ENCODE peak calls at places on chromosomes 4 and X, in five cellular contexts. L is testis, I is NCI-H187 treated with DMSO at 0.1 percent for 48 hours, R is Peyer's patch, Y is GM10248. H is an unnamed sample.

GRCh38 chr4:121370729-121371325 is 10.0 kb downstream of the QRFPR start:
- DNase-seq in L (peak; percentile 72), R (no peak), I (no peak), Y (peak; percentile 32), H (peak; percentile 44)

GRCh38 chr4:153004106-153004881 is 68.2 kb downstream of the FHDC1 start:
- DNase-seq in R (no peak), L (no peak), I (no peak), Y (no peak), H (no peak)

GRCh38 chrX:82816001-82816400 is 692.1 kb upstream of the POU3F4 start:
- DNase-seq in R (no peak), I (no peak), L (no peak), Y (no peak), H (no peak)

GRCh38 chr4:179709961-179710624 is 2267.9 kb upstream of the AGA start:
- DNase-seq in R (no peak), L (no peak), I (no peak), Y (no peak), H (no peak)

GRCh38 chrX:8424941-8425340 is 39.7 kb upstream of the VCX3B start:
- DNase-seq in Y (no peak), I (no peak), R (no peak), L (no peak), H (no peak)

GRCh38 chrX:20361890-20362262 is 95.2 kb upstream of the RPS6KA3 start:
- DNase-seq in L (no peak), I (no peak), R (no peak), Y (no peak), H (peak; percentile 37)

GRCh38 chr4:113122066-113122465 is 72.6 kb downstream of the ANK2 start:
- DNase-seq in I (no peak), R (no peak), Y (no peak), L (no peak), H (no peak)

GRCh38 chr4:110619401-110620247 is 3.3 kb downstream of the PITX2 start:
- DNase-seq in R (peak; percentile 80), I (no peak), L (no peak), Y (no peak), H (no peak)

GRCh38 chrX:21865436-21865835 is 9.6 kb downstream of the YY2 start:
- DNase-seq in R (no peak), I (no peak), L (no peak), Y (no peak), H (no peak)

GRCh38 chr4:103306870-103307345 is 108.8 kb upstream of the CENPE start:
- DNase-seq in R (no peak), I (no peak), Y (no peak), L (peak; percentile 52), H (peak; percentile 61)

H was measured in thyroid gland.